ENCODE peak calls at places on chromosomes 4 and X, in six cellular contexts. J is lower leg skin, R is IMR-90, L is GM12891, W is suprapubic skin, T is upper lobe of left lung. Y is an unnamed sample.

GRCh38 chr4:129043523-129043922 is 49.8 kb downstream of the SCLT1 start:
- DNase-seq in L (no peak), T (no peak), R (peak), J (no peak), W (no peak), Y (no peak)

GRCh38 chr4:15868065-15868464 is 70.5 kb downstream of the FGFBP1 start:
- DNase-seq in L (no peak), R (no peak), W (no peak), T (no peak), J (peak), Y (no peak)

GRCh38 chrX:132594129-132594528 is 105.3 kb upstream of the MBNL3 start:
- DNase-seq in J (no peak), R (no peak), W (no peak), L (no peak), T (no peak), Y (no peak)

GRCh38 chr4:35105486-35105885 is 1138.8 kb downstream of the ARAP2 start:
- DNase-seq in J (no peak), L (no peak), T (no peak), R (no peak), W (no peak), Y (no peak)

GRCh38 chrX:349196-349595 is 30.6 kb upstream of the GTPBP6 start:
- DNase-seq in T (peak), J (no peak), W (no peak), R (no peak), L (no peak), Y (no peak)

GRCh38 chr4:141458501-141458900 is 177.9 kb upstream of the IL15 start:
- DNase-seq in J (no peak), T (no peak), R (peak), W (no peak), L (no peak), Y (no peak)

GRCh38 chr4:64341711-64342110 is 67.5 kb downstream of the TECRL start:
- DNase-seq in T (no peak), L (no peak), W (no peak), J (no peak), R (no peak), Y (no peak)

GRCh38 chrX:45508459-45508858 is 307.8 kb upstream of the DIPK2B start:
- DNase-seq in T (no peak), L (no peak), R (peak), J (no peak), W (no peak), Y (no peak)

GRCh38 chr4:102665527-102665926 is 95.2 kb downstream of the MANBA start:
- DNase-seq in T (no peak), J (no peak), L (no peak), R (peak), W (no peak), Y (no peak)

GRCh38 chrX:84876876-84877275 is 126.8 kb upstream of the APOOL start:
- DNase-seq in R (no peak), J (no peak), W (no peak), L (no peak), T (no peak), Y (no peak)

GRCh38 chr4:40492747-40493146 is 136.9 kb downstream of the RBM47 start:
- DNase-seq in R (no peak), L (no peak), T (no peak), W (no peak), J (no peak), Y (no peak)

GRCh38 chr4:89134775-89135319 is 23.5 kb downstream of the TIGD2 start:
- DNase-seq in W (no peak), J (no peak), T (no peak), R (peak), L (no peak), Y (no peak)

GRCh38 chrX:100883654-100884053 is 9.5 kb upstream of the NOX1 start:
- DNase-seq in W (no peak), R (no peak), L (no peak), J (no peak), T (no peak), Y (no peak)

GRCh38 chrX:31266172-31267076 is 194.6 kb upstream of the FTHL17 start:
- DNase-seq in R (no peak), W (peak), L (peak), J (peak), T (peak), Y (no peak)

GRCh38 chr4:102789317-102789717 is 28.5 kb upstream of the MANBA start:
- DNase-seq in W (no peak), L (no peak), T (no peak), R (peak), J (no peak), Y (no peak)

GRCh38 chr4:52038109-52038912 is at the start of gene SGCB:
- DNase-seq in W (peak), T (peak), L (peak), R (peak), J (peak), Y (peak)

GRCh38 chr4:150209140-150209829 is 131.0 kb downstream of the DCLK2 start:
- DNase-seq in R (peak), L (peak), W (no peak), J (no peak), T (no peak), Y (no peak)

GRCh38 chrX:39896951-39897740 is 200.6 kb downstream of the BCOR start:
- DNase-seq in R (peak), T (no peak), L (no peak), J (no peak), W (no peak), Y (no peak)

GRCh38 chrX:69028761-69029120 is 136.5 kb downstream of the PJA1 start:
- DNase-seq in T (no peak), L (no peak), R (no peak), W (no peak), J (no peak), Y (no peak)

GRCh38 chr4:15914736-15915135 is 23.8 kb downstream of the FGFBP1 start:
- DNase-seq in R (no peak), W (no peak), J (no peak), T (no peak), L (no peak), Y (no peak)

GRCh38 chr4:52196606-52197130 is 145.6 kb downstream of the SPATA18 start:
- DNase-seq in J (no peak), R (no peak), L (no peak), T (no peak), W (no peak), Y (no peak)

GRCh38 chr4:10033191-10033881 is 12.0 kb upstream of the SLC2A9 start:
- DNase-seq in W (peak), L (no peak), T (peak), R (peak), J (no peak), Y (no peak)

GRCh38 chr4:127558088-127558487 is 74.7 kb upstream of the INTU start:
- DNase-seq in R (no peak), T (no peak), W (no peak), J (no peak), L (no peak), Y (no peak)

GRCh38 chr4:69467797-69468196 is 27.9 kb downstream of the UGT2B4 start:
- DNase-seq in R (no peak), T (no peak), L (no peak), W (no peak), J (no peak), Y (no peak)

GRCh38 chr4:110196206-110196870 is 2.1 kb downstream of the ELOVL6 start:
- DNase-seq in J (peak), T (peak), R (peak), W (peak), L (peak), Y (no peak)

GRCh38 chr4:85005865-85006377 is 39.4 kb upstream of the WDFY3 start:
- DNase-seq in L (no peak), R (peak), J (peak), W (no peak), T (no peak), Y (no peak)

GRCh38 chr4:83639849-83640493 is 104.1 kb downstream of the GPAT3 start:
- DNase-seq in R (peak), L (peak), T (no peak), W (no peak), J (peak), Y (no peak)

GRCh38 chr4:148030486-148030885 is 298.6 kb downstream of the ARHGAP10 start:
- DNase-seq in T (no peak), L (no peak), J (no peak), W (no peak), R (peak), Y (no peak)

GRCh38 chr4:122712782-122713181 is 19.7 kb upstream of the BBS12 start:
- DNase-seq in R (peak), W (no peak), J (no peak), T (no peak), L (no peak), Y (no peak)

GRCh38 chr4:123361195-123361861 is 35.3 kb upstream of the SPRY1 start:
- DNase-seq in J (no peak), L (no peak), T (no peak), R (peak), W (no peak), Y (no peak)

GRCh38 chr4:141350122-141350904 is 129.6 kb downstream of the ZNF330 start:
- DNase-seq in R (peak), L (no peak), J (no peak), T (no peak), W (no peak), Y (no peak)

GRCh38 chr4:61984260-61984909 is 784.3 kb downstream of the ADGRL3 start:
- DNase-seq in W (no peak), J (no peak), T (no peak), R (no peak), L (no peak), Y (no peak)

GRCh38 chrX:104921606-104922205 is 298.8 kb downstream of the TEX13A start:
- DNase-seq in R (no peak), T (peak), W (peak), L (no peak), J (no peak), Y (no peak)

DNA sequence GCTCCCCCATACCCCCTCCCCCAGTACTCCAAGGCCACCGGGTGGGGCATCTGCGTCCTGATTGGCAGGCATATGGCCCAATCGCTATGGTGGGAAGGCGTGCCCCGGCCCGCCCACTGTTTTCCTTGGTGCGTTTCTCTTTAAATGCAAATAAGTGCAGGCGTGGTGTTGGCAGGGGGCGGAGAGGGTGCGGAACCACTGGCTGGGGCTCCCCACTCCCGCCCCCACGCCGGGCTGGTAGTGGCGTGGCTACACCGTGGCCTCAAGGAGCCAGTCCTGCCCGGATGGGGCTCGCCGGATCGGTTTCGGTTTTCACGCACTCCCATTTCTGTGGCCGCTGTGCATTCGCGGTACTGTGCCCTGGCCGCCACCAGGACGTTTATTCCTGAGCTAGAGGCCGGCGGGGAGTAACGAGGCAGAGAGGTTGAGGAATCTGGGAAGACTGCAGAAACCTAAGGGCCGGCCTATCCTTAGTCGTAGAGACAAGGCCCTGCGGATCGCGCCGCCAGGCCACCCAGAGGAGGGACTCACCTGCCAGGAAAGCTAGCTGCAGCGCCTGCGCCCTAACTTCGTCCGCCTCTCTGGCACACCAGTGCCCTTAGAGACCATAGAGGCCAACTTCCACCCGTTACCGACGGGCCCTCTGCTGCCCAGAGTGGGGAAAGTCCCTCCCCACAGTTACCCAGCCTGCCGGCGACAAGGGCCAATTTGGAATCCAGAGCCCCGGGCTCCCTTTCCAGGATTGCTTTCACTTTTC is 405 bp upstream of the AMER1 start:
- DNase-seq in R (peak), L (peak), J (peak), W (peak), T (peak), Y (peak)
- TF ChIP-seq POLR2A in R (peak), L (peak), J (no peak), W (peak), T (peak), Y (no peak)

GRCh38 chrX:48801281-48802088 is at the start of gene HDAC6:
- DNase-seq in T (peak), J (peak), L (peak), W (peak), R (peak), Y (peak)
- TF ChIP-seq POLR2A in T (peak), J (no peak), L (no peak), W (no peak), R (no peak), Y (peak)

GRCh38 chr4:112296949-112297483 is at the start of gene ALPK1:
- DNase-seq in T (no peak), L (no peak), J (peak), R (peak), W (no peak), Y (no peak)
- TF ChIP-seq POLR2A in T (peak), L (peak), J (no peak), R (peak), W (no peak), Y (peak)

GRCh38 chrX:49166914-49167739 is 4.6 kb downstream of the MAGIX start:
- DNase-seq in W (peak), J (no peak), T (peak), L (no peak), R (peak), Y (no peak)
- TF ChIP-seq POLR2A in W (no peak), J (no peak), T (no peak), L (no peak), R (peak), Y (no peak)

DNA sequence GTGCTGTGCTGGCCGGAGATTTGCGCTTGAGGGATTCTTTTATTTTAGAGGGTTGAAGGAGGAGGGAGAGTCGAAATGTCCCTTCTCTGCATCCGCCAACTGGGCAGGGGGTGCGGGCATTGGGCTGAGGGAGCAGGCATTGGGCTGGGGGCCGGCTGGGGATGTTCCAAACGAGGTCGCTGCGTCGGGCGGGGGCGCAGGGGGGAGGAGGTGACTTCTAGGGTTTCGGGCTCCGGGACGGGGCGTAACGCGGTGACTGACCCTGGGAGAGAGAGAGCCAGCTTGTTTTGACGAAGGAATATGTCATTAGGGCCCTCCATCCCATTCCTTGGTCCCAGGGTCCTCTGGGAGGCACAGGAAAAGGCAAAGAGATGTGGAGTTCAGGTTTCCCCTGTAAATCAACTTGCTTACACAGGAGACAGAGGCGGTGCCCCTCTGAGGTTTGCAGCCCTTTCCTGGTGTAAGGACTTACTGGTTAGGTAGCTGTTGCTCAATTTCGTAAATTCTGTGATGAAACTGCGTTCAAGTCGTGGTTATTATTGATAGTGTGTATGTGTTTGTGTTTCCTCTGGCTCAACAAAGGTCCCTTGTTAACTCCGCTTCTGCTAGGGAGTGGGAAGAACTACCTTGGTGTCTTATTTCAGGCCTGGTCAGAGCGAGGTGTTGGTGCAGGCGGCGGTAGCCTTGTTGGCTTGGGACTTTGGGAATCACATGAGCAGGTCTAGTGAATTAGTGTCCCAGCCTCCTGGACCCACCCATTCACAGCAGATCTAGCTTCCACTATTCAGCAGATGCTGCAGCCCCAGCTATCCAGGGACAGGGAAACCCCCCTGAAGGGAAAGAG is 716 bp downstream of the FHIP1A start:
- DNase-seq in T (peak), L (no peak), W (peak), R (no peak), J (no peak), Y (no peak)
- TF ChIP-seq POLR2A in T (no peak), L (no peak), W (no peak), R (no peak), J (no peak), Y (no peak)

DNA sequence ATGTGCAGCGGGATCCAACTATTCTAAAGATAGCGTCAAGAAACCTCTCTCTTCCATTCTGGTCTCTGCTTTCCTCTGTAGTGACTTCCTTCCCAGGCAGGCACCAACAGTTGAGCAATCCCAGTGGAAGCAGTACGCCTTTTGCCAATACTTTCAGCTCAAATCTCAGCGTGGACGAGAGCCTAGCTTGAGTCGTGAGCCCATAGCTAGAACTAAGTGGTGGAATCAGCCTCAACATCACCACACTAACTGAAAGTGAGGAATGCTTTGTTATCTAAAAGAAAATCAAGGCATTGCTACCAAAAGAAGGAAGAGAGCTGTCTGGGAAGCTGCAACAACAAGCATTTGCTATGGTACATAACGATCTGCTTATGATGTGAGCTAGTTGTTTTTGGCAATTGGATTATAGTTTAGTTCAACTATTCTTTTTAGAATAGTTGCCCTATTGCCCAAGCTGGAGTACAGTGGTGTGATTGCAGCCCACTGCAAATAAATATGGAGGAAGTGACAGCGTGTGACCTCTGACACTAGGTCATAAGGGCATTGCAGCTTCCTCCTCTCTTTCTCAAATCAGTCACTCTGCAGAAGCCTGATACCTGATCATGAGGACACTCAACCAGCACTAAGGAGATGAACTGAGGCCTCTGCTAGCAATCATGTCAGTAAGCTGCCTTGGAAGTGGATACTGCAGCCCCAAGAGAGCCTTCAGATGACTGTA is 24.7 kb upstream of the FRYL start:
- DNase-seq in L (no peak), W (no peak), R (no peak), T (no peak), J (no peak), Y (no peak)
- TF ChIP-seq POLR2A in L (no peak), W (no peak), R (no peak), T (no peak), J (no peak), Y (no peak)

DNA sequence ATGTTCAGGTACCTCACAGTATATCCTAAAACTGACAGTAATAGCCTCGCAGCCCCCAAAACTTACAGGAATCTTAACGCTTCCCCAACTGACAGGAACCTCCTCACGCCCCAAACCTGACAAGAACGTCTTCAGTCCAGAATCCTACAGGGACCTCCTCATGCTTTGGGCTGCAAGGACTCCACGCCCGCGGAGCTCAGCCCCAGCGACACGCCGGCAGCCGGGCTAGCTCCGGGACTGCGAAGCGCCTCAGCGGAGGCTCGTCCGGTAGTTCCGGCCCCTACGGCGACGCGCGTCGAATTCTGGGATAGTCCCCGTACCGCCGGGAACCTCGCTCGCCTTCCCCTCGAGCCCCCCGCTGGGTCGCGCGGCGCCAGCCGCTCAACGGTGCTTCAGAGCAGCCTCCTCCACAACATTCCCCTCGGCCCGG is 562 bp downstream of the PHF8 start:
- DNase-seq in L (peak), T (peak), J (peak), W (no peak), R (peak), Y (no peak)
- TF ChIP-seq POLR2A in L (no peak), T (peak), J (no peak), W (no peak), R (no peak), Y (no peak)

GRCh38 chr4:763191-763810 is 57.7 kb downstream of the PCGF3 start:
- DNase-seq in T (no peak), L (no peak), W (no peak), J (no peak), R (no peak), Y (no peak)
- TF ChIP-seq POLR2A in T (no peak), L (no peak), W (no peak), J (no peak), R (no peak), Y (no peak)

DNA sequence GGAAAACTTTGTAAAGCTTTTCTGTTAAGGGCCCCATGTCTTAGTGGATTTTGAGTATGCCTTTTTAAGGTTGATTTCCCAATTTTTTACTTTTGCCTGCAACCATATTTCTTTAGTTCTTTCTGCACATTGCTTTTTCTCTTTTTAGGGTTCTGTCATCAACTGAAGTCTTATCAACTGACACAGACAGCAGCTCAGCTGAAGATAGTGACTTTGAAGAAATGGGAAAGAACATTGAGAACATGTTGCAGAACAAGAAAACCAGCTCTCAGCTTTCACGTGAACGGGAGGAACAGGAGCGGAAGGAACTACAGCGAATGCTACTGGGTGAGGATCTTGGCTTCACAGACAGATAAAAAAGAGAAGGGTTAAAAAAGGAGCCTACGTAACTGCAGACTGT is 27.8 kb downstream of the TAF1 start:
- DNase-seq in W (no peak), J (no peak), T (no peak), L (no peak), R (no peak), Y (no peak)
- TF ChIP-seq POLR2A in W (no peak), J (no peak), T (no peak), L (no peak), R (no peak), Y (no peak)

Y was measured in esophagus squamous epithelium.